ENCODE peak calls at places on chromosomes 12 and 14, in four cellular contexts. One of them, this sample, is unnamed.

GRCh38 chr12:52165096-52165855 is 26.5 kb downstream of the KRT80 start:
- DNase-seq in adrenal gland: no peak
- DNase-seq in PC-9: no peak
- DNase-seq in left ventricle myocardium inferior: no peak
- DNase-seq in this sample: no peak

GRCh38 chr14:96162741-96163140 is 41.9 kb upstream of the BDKRB2 start:
- DNase-seq in PC-9: no peak
- DNase-seq in adrenal gland: peak; percentile 39
- DNase-seq in left ventricle myocardium inferior: no peak
- DNase-seq in this sample: peak; percentile 17

GRCh38 chr14:76330411-76331327 is 45.3 kb upstream of the ESRRB start:
- DNase-seq in left ventricle myocardium inferior: no peak
- DNase-seq in adrenal gland: no peak
- DNase-seq in PC-9: no peak
- DNase-seq in this sample: no peak

GRCh38 chr14:94113073-94113472 is 2.5 kb downstream of the IFI27 start:
- DNase-seq in PC-9: no peak
- DNase-seq in left ventricle myocardium inferior: no peak
- DNase-seq in adrenal gland: peak; percentile 48
- DNase-seq in this sample: no peak

GRCh38 chr12:119949594-119949993 is 39.4 kb upstream of the BICDL1 start:
- DNase-seq in left ventricle myocardium inferior: no peak
- DNase-seq in adrenal gland: no peak
- DNase-seq in PC-9: no peak
- DNase-seq in this sample: no peak

GRCh38 chr12:49974231-49974675 is 1.5 kb downstream of the AQP6 start:
- DNase-seq in left ventricle myocardium inferior: peak; percentile 69
- DNase-seq in PC-9: no peak
- DNase-seq in adrenal gland: peak; percentile 90
- DNase-seq in this sample: no peak

GRCh38 chr14:104081493-104081835 is 4.0 kb upstream of the ASPG start:
- DNase-seq in adrenal gland: peak; percentile 34
- DNase-seq in PC-9: no peak
- DNase-seq in left ventricle myocardium inferior: no peak
- DNase-seq in this sample: no peak

GRCh38 chr14:104723651-104724406 is at the start of gene ADSS1:
- DNase-seq in adrenal gland: peak; percentile 77
- DNase-seq in left ventricle myocardium inferior: peak; percentile 80
- DNase-seq in PC-9: no peak
- DNase-seq in this sample: peak; percentile 68

GRCh38 chr12:107594995-107595394 is 90.6 kb upstream of the PWP1 start:
- DNase-seq in left ventricle myocardium inferior: no peak
- DNase-seq in PC-9: no peak
- DNase-seq in adrenal gland: no peak
- DNase-seq in this sample: no peak

GRCh38 chr12:93245543-93245942 is 132.2 kb upstream of the NUDT4 start:
- DNase-seq in adrenal gland: no peak
- DNase-seq in left ventricle myocardium inferior: no peak
- DNase-seq in PC-9: no peak
- DNase-seq in this sample: no peak

GRCh38 chr12:1083888-1084262 is 92.9 kb downstream of the ERC1 start:
- DNase-seq in left ventricle myocardium inferior: no peak
- DNase-seq in adrenal gland: peak; percentile 71
- DNase-seq in PC-9: peak; percentile 55
- DNase-seq in this sample: no peak

GRCh38 chr14:21868442-21869046 is 194.9 kb upstream of the OR4E1 start:
- DNase-seq in PC-9: no peak
- DNase-seq in left ventricle myocardium inferior: no peak
- DNase-seq in adrenal gland: peak; percentile 55
- DNase-seq in this sample: no peak

GRCh38 chr14:35353409-35354172 is 51.0 kb downstream of the NFKBIA start:
- DNase-seq in left ventricle myocardium inferior: no peak
- DNase-seq in adrenal gland: no peak
- DNase-seq in PC-9: peak; percentile 80
- DNase-seq in this sample: no peak

GRCh38 chr14:52068741-52069616 is at the start of gene NID2:
- DNase-seq in PC-9: no peak
- DNase-seq in adrenal gland: peak; percentile 76
- DNase-seq in left ventricle myocardium inferior: peak; percentile 91
- DNase-seq in this sample: peak; percentile 91

GRCh38 chr12:89947437-89948265 is 239.0 kb upstream of the ATP2B1 start:
- DNase-seq in adrenal gland: peak; percentile 58
- DNase-seq in left ventricle myocardium inferior: no peak
- DNase-seq in PC-9: peak; percentile 88
- DNase-seq in this sample: peak; percentile 81

GRCh38 chr14:73142216-73142615 is 5.9 kb downstream of the PSEN1 start:
- DNase-seq in PC-9: no peak
- DNase-seq in left ventricle myocardium inferior: no peak
- DNase-seq in adrenal gland: no peak
- DNase-seq in this sample: no peak

GRCh38 chr12:62799126-62799736 is 135.7 kb downstream of the PPM1H start:
- DNase-seq in left ventricle myocardium inferior: no peak
- DNase-seq in adrenal gland: peak; percentile 79
- DNase-seq in PC-9: peak; percentile 54
- DNase-seq in this sample: peak; percentile 68

GRCh38 chr12:117640511-117640910 is 279.1 kb upstream of the NOS1 start:
- DNase-seq in PC-9: no peak
- DNase-seq in left ventricle myocardium inferior: no peak
- DNase-seq in adrenal gland: no peak
- DNase-seq in this sample: no peak

GRCh38 chr12:68957273-68957672 is 24.3 kb upstream of the CPM start:
- DNase-seq in adrenal gland: no peak
- DNase-seq in PC-9: no peak
- DNase-seq in left ventricle myocardium inferior: no peak
- DNase-seq in this sample: no peak

GRCh38 chr12:120759591-120760348 is 34.1 kb downstream of the ACADS start:
- DNase-seq in adrenal gland: peak; percentile 46
- DNase-seq in left ventricle myocardium inferior: no peak
- DNase-seq in PC-9: no peak
- DNase-seq in this sample: no peak

GRCh38 chr14:26525057-26525456 is 72.8 kb downstream of the NOVA1 start:
- DNase-seq in left ventricle myocardium inferior: no peak
- DNase-seq in adrenal gland: no peak
- DNase-seq in PC-9: no peak
- DNase-seq in this sample: no peak

GRCh38 chr14:22282429-22282828 is 306.6 kb downstream of the DAD1 start:
- DNase-seq in PC-9: no peak
- DNase-seq in adrenal gland: no peak
- DNase-seq in left ventricle myocardium inferior: no peak
- DNase-seq in this sample: no peak

GRCh38 chr12:7661741-7662140 is 4.0 kb downstream of the APOBEC1 start:
- DNase-seq in adrenal gland: no peak
- DNase-seq in PC-9: no peak
- DNase-seq in left ventricle myocardium inferior: no peak
- DNase-seq in this sample: no peak

GRCh38 chr12:85627584-85627983 is 208.6 kb downstream of the RASSF9 start:
- DNase-seq in adrenal gland: no peak
- DNase-seq in left ventricle myocardium inferior: no peak
- DNase-seq in PC-9: no peak
- DNase-seq in this sample: no peak

GRCh38 chr14:85516239-85517112 is 13.5 kb upstream of the FLRT2 start:
- DNase-seq in PC-9: no peak
- DNase-seq in left ventricle myocardium inferior: no peak
- DNase-seq in adrenal gland: no peak
- DNase-seq in this sample: peak; percentile 52

GRCh38 chr14:84657866-84658385 is 872.0 kb upstream of the FLRT2 start:
- DNase-seq in left ventricle myocardium inferior: no peak
- DNase-seq in adrenal gland: no peak
- DNase-seq in PC-9: no peak
- DNase-seq in this sample: no peak

GRCh38 chr12:24931666-24932405 is 17.1 kb downstream of the BCAT1 start:
- DNase-seq in PC-9: no peak
- DNase-seq in left ventricle myocardium inferior: no peak
- DNase-seq in adrenal gland: no peak
- DNase-seq in this sample: no peak

GRCh38 chr12:46050805-46051204 is 60.4 kb upstream of the SCAF11 start:
- DNase-seq in adrenal gland: no peak
- DNase-seq in PC-9: no peak
- DNase-seq in left ventricle myocardium inferior: no peak
- DNase-seq in this sample: no peak

GRCh38 chr14:68362841-68363240 is 430.0 kb downstream of the ZFP36L1 start:
- DNase-seq in adrenal gland: no peak
- DNase-seq in PC-9: no peak
- DNase-seq in left ventricle myocardium inferior: no peak
- DNase-seq in this sample: no peak
- H3K4me1 ChIP-seq in adrenal gland: peaks cover 45% of the 10 kb centered on the region
- H3K4me1 ChIP-seq in PC-9: peaks cover 21% of the 10 kb centered on the region
- H3K4me1 ChIP-seq in left ventricle myocardium inferior: peaks cover 34% of the 10 kb centered on the region
- H3K4me1 ChIP-seq in this sample: peaks cover 45% of the 10 kb centered on the region

GRCh38 chr12:27524489-27524835 is 456 bp downstream of the PPFIBP1 start:
- DNase-seq in left ventricle myocardium inferior: no peak
- DNase-seq in PC-9: no peak
- DNase-seq in adrenal gland: no peak
- DNase-seq in this sample: no peak

GRCh38 chr12:27523642-27524488 is at the start of gene PPFIBP1:
- DNase-seq in left ventricle myocardium inferior: peak; percentile 99
- DNase-seq in adrenal gland: peak; percentile 100
- DNase-seq in PC-9: peak; percentile 94
- DNase-seq in this sample: peak; percentile 99

GRCh38 chr12:27523305-27523641 is 733 bp upstream of the PPFIBP1 start:
- DNase-seq in adrenal gland: no peak
- DNase-seq in left ventricle myocardium inferior: no peak
- DNase-seq in PC-9: no peak
- DNase-seq in this sample: no peak

GRCh38 chr12:27524839-27525238 is 833 bp downstream of the PPFIBP1 start:
- DNase-seq in left ventricle myocardium inferior: no peak
- DNase-seq in adrenal gland: no peak
- DNase-seq in PC-9: no peak
- DNase-seq in this sample: peak; percentile 34

DNA sequence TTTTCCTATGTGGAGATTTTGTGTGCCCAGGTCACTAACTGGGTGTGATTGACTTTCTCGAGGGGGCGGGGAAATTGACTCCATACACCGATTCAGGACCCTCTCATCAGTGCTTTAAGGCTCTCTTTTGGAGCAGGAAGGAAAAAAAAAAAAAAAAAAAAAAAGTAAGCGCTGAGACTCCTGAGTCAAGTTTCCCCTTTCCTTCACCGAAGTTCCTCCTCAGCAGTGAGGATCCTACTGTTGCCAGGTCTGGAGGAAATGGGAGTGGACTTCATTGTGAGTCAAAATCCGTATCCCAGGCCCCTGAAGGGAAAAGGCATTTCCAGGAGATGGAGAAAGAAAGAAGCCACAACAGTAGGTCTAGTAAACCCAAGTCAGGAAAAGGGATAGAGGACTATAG is 1.4 kb downstream of the PPFIBP1 start:
- DNase-seq in left ventricle myocardium inferior: no peak
- DNase-seq in PC-9: peak; percentile 65
- DNase-seq in adrenal gland: peak; percentile 52
- DNase-seq in this sample: peak; percentile 30
- H3K4me3 ChIP-seq in left ventricle myocardium inferior: peak overlapping the region; percentile 82
- H3K4me3 ChIP-seq in PC-9: peak overlapping the region; percentile 96
- H3K4me3 ChIP-seq in adrenal gland: no peak overlapping the region
- H3K4me3 ChIP-seq in this sample: peak overlapping the region; percentile 63

DNA sequence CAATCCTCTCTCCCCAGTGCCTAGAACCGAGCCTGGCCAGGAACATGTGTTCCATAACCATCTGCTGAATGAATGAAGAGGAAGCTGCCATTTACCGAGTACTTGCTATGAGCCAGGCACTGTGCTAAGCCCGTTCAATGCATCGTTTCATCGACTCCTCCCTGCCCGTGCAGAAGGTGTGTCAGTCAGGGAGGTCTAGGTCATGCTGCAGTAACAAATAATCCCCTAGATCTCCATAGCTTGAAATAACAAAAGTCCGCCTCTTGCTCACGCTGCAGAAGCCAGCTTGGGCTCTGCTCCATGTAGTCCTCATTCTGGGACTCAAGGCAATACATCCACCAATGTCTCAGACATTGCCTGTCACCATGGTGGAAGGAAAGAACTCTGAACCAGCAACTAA is 101.3 kb downstream of the SCARB1 start:
- DNase-seq in PC-9: no peak
- DNase-seq in left ventricle myocardium inferior: no peak
- DNase-seq in adrenal gland: no peak
- DNase-seq in this sample: no peak
- H3K4me1 ChIP-seq in PC-9: no peaks in the 10 kb centered on the region
- H3K4me1 ChIP-seq in left ventricle myocardium inferior: peaks cover 65% of the 10 kb centered on the region
- H3K4me1 ChIP-seq in adrenal gland: peaks cover 46% of the 10 kb centered on the region
- H3K4me1 ChIP-seq in this sample: peaks cover 54% of the 10 kb centered on the region

GRCh38 chr12:15220451-15220850 is 766 bp downstream of the RERG start:
- DNase-seq in adrenal gland: peak; percentile 64
- DNase-seq in PC-9: no peak
- DNase-seq in left ventricle myocardium inferior: no peak
- DNase-seq in this sample: no peak
- H3K4me3 ChIP-seq in adrenal gland: no peak overlapping the region
- H3K4me3 ChIP-seq in PC-9: no peak overlapping the region
- H3K4me3 ChIP-seq in left ventricle myocardium inferior: peak overlapping the region; percentile 72
- H3K4me3 ChIP-seq in this sample: no peak overlapping the region

GRCh38 chr14:55383039-55383438 is 28.6 kb downstream of the ATG14 start:
- DNase-seq in adrenal gland: no peak
- DNase-seq in left ventricle myocardium inferior: no peak
- DNase-seq in PC-9: no peak
- DNase-seq in this sample: peak; percentile 78
- H3K4me1 ChIP-seq in adrenal gland: no peaks in the 10 kb centered on the region
- H3K4me1 ChIP-seq in left ventricle myocardium inferior: peaks cover 43% of the 10 kb centered on the region
- H3K4me1 ChIP-seq in PC-9: peaks cover 13% of the 10 kb centered on the region
- H3K4me1 ChIP-seq in this sample: peaks cover 31% of the 10 kb centered on the region

GRCh38 chr12:15741082-15741481 is 48.1 kb downstream of the EPS8 start:
- DNase-seq in left ventricle myocardium inferior: no peak
- DNase-seq in PC-9: no peak
- DNase-seq in adrenal gland: no peak
- DNase-seq in this sample: no peak
- H3K4me3 ChIP-seq in left ventricle myocardium inferior: no peak overlapping the region
- H3K4me3 ChIP-seq in PC-9: no peak overlapping the region
- H3K4me3 ChIP-seq in adrenal gland: no peak overlapping the region
- H3K4me3 ChIP-seq in this sample: no peak overlapping the region

GRCh38 chr12:95206916-95207315 is 10.4 kb downstream of the FGD6 start:
- DNase-seq in left ventricle myocardium inferior: no peak
- DNase-seq in adrenal gland: no peak
- DNase-seq in PC-9: no peak
- DNase-seq in this sample: no peak
- H3K4me1 ChIP-seq in left ventricle myocardium inferior: peaks cover 45% of the 10 kb centered on the region
- H3K4me1 ChIP-seq in adrenal gland: peaks cover 51% of the 10 kb centered on the region
- H3K4me1 ChIP-seq in PC-9: peaks cover 54% of the 10 kb centered on the region
- H3K4me1 ChIP-seq in this sample: peaks cover 44% of the 10 kb centered on the region

GRCh38 chr12:122964439-122965257 is 1.6 kb downstream of the ABCB9 start:
- DNase-seq in left ventricle myocardium inferior: no peak
- DNase-seq in PC-9: no peak
- DNase-seq in adrenal gland: no peak
- DNase-seq in this sample: no peak

GRCh38 chr12:122966743-122967058 is 438 bp upstream of the ABCB9 start:
- DNase-seq in PC-9: no peak
- DNase-seq in adrenal gland: no peak
- DNase-seq in left ventricle myocardium inferior: no peak
- DNase-seq in this sample: no peak

GRCh38 chr12:122965851-122966742 is at the start of gene ABCB9:
- DNase-seq in left ventricle myocardium inferior: peak; percentile 94
- DNase-seq in adrenal gland: peak; percentile 97
- DNase-seq in PC-9: peak; percentile 82
- DNase-seq in this sample: peak; percentile 94

GRCh38 chr12:122963928-122964240 is 2.4 kb downstream of the ABCB9 start:
- DNase-seq in PC-9: no peak
- DNase-seq in left ventricle myocardium inferior: peak; percentile 53
- DNase-seq in adrenal gland: no peak
- DNase-seq in this sample: no peak

GRCh38 chr12:122965356-122965755 is 907 bp downstream of the ABCB9 start:
- DNase-seq in PC-9: no peak
- DNase-seq in adrenal gland: no peak
- DNase-seq in left ventricle myocardium inferior: no peak
- DNase-seq in this sample: no peak
- H3K4me3 ChIP-seq in PC-9: peak overlapping the region; percentile 82
- H3K4me3 ChIP-seq in adrenal gland: no peak overlapping the region
- H3K4me3 ChIP-seq in left ventricle myocardium inferior: peak overlapping the region; percentile 76
- H3K4me3 ChIP-seq in this sample: peak overlapping the region; percentile 61

GRCh38 chr12:109947511-109947910 is 47.4 kb downstream of the TCHP start:
- DNase-seq in PC-9: no peak
- DNase-seq in adrenal gland: no peak
- DNase-seq in left ventricle myocardium inferior: no peak
- DNase-seq in this sample: no peak
- H3K4me1 ChIP-seq in PC-9: peaks cover 27% of the 10 kb centered on the region
- H3K4me1 ChIP-seq in adrenal gland: peaks cover 65% of the 10 kb centered on the region
- H3K4me1 ChIP-seq in left ventricle myocardium inferior: peaks cover 86% of the 10 kb centered on the region
- H3K4me1 ChIP-seq in this sample: peaks cover 70% of the 10 kb centered on the region